ENCODE peak calls at places on chromosomes 12 and 14, in eight cellular contexts. W is foreskin fibroblast; F is neural progenitor cell; H is stimulated activated CD8-positive, alpha-beta memory T cell treated with anti-CD3 and anti-CD28 coated beads, Interleukin-12 subunit alpha, Interleukin-12 subunit beta, amount 100 ng/mL, for 4 hours; R is fibroblast of pulmonary artery; O is CMK; Y is CD8-positive, alpha-beta memory T cell; D is iris pigment epithelial cell. J is an unnamed sample.
A peak's percentile ranks its signal among the peaks of the same experiment; 100 is the strongest.

GRCh38 chr14:34227834-34228662 is 234.0 kb downstream of the SPTSSA start:
- DNase-seq in W (peak; percentile 83), F (peak; percentile 87), H (no peak), R (peak; percentile 66), O (no peak), Y (no peak), D (peak; percentile 62), J (peak; percentile 67)

GRCh38 chr12:80869264-80869663 is 68.5 kb downstream of the LIN7A start:
- DNase-seq in W (no peak), F (no peak), H (no peak), R (no peak), O (no peak), Y (no peak), D (no peak), J (no peak)

GRCh38 chr14:77458249-77458950 is 507 bp downstream of the AHSA1 start:
- DNase-seq in W (peak; percentile 57), F (peak; percentile 68), H (no peak), R (peak; percentile 27), O (peak; percentile 17), Y (peak; percentile 54), D (peak; percentile 50), J (peak; percentile 45)

GRCh38 chr12:125065753-125066570 is 727 bp downstream of the AACS start:
- DNase-seq in W (no peak), F (no peak), H (no peak), R (no peak), O (no peak), Y (peak; percentile 52), D (no peak), J (no peak)

GRCh38 chr14:103196716-103197115 is 73.5 kb downstream of the TNFAIP2 start:
- DNase-seq in W (no peak), F (no peak), H (no peak), R (no peak), O (no peak), Y (no peak), D (no peak), J (no peak)

GRCh38 chr14:20343855-20344205 is 395 bp downstream of the PARP2 start:
- DNase-seq in W (peak; percentile 55), F (no peak), H (no peak), R (peak; percentile 40), O (no peak), Y (no peak), D (peak; percentile 40), J (peak; percentile 35)

GRCh38 chr12:12745576-12746211 is 28.5 kb downstream of the CDKN1B start:
- DNase-seq in W (no peak), F (no peak), H (no peak), R (no peak), O (no peak), Y (no peak), D (no peak), J (no peak)

GRCh38 chr12:6177593-6178358 is 22.4 kb upstream of the CD9 start:
- DNase-seq in W (no peak), F (no peak), H (no peak), R (no peak), O (no peak), Y (no peak), D (no peak), J (no peak)

GRCh38 chr12:107337354-107338095 is 244.2 kb upstream of the CRY1 start:
- DNase-seq in W (peak; percentile 56), F (no peak), H (no peak), R (peak; percentile 38), O (no peak), Y (no peak), D (peak; percentile 66), J (no peak)

GRCh38 chr12:124538194-124539082 is 29.0 kb downstream of the NCOR2 start:
- DNase-seq in W (no peak), F (no peak), H (no peak), R (no peak), O (no peak), Y (no peak), D (no peak), J (no peak)

GRCh38 chr12:96743606-96744005 is 163.5 kb upstream of the NEDD1 start:
- DNase-seq in W (peak; percentile 29), F (no peak), H (no peak), R (peak; percentile 53), O (no peak), Y (no peak), D (peak; percentile 45), J (no peak)

GRCh38 chr12:23550753-23551152 is 398.7 kb downstream of the SOX5 start:
- DNase-seq in W (no peak), F (no peak), H (no peak), R (no peak), O (no peak), Y (no peak), D (no peak), J (peak; percentile 18)

GRCh38 chr12:124278389-124279101 is 16.3 kb upstream of the RFLNA start:
- DNase-seq in W (peak; percentile 33), F (no peak), H (no peak), R (no peak), O (no peak), Y (no peak), D (no peak), J (no peak)

GRCh38 chr14:104873380-104874055 is 8.4 kb downstream of the CEP170B start:
- DNase-seq in W (no peak), F (no peak), H (no peak), R (no peak), O (no peak), Y (no peak), D (no peak), J (no peak)

GRCh38 chr14:102140750-102141145 is 1.1 kb downstream of the WDR20 start:
- DNase-seq in W (no peak), F (no peak), H (no peak), R (no peak), O (no peak), Y (no peak), D (no peak), J (no peak)

GRCh38 chr12:2682301-2683282 is 112.2 kb upstream of the FKBP4 start:
- DNase-seq in W (peak; percentile 65), F (peak; percentile 78), H (no peak), R (peak; percentile 42), O (no peak), Y (peak; percentile 68), D (peak; percentile 37), J (peak; percentile 9)

GRCh38 chr14:75519826-75520692 is 2.2 kb upstream of the BATF start:
- DNase-seq in W (peak; percentile 85), F (no peak), H (no peak), R (peak; percentile 36), O (no peak), Y (no peak), D (peak; percentile 59), J (no peak)

GRCh38 chr14:31307198-31307597 is 99.6 kb upstream of the HECTD1 start:
- DNase-seq in W (no peak), F (no peak), H (no peak), R (no peak), O (no peak), Y (no peak), D (no peak), J (no peak)

GRCh38 chr12:130555628-130556485 is 160.2 kb downstream of the RIMBP2 start:
- DNase-seq in W (no peak), F (no peak), H (no peak), R (no peak), O (no peak), Y (no peak), D (no peak), J (peak; percentile 92)